ENCODE peak calls at places on chromosome 14, in nine cellular contexts. Z is AG09319, Q is WERI-Rb-1, V is heart left ventricle, X is HL-60, U is transverse colon, I is IMR-90, M is GM20000, R is thoracic aorta. F is an unnamed sample.

GRCh38 chr14:104579507-104579906 is at the start of gene C14orf180:
- DNase-seq in Z (no peak), Q (no peak), V (peak), X (no peak), U (peak), I (no peak), M (no peak), R (no peak), F (no peak)

GRCh38 chr14:95332641-95333040 is 12.9 kb upstream of the CLMN start:
- DNase-seq in Z (no peak), Q (no peak), V (no peak), X (no peak), U (peak), I (no peak), M (no peak), R (no peak), F (no peak)

GRCh38 chr14:64707661-64708060 is 3.4 kb downstream of the PLEKHG3 start:
- DNase-seq in Z (no peak), Q (no peak), V (no peak), X (no peak), U (peak), I (peak), M (no peak), R (no peak), F (no peak)

GRCh38 chr14:101589486-101590015 is 28.3 kb downstream of the DIO3 start:
- DNase-seq in Z (no peak), Q (no peak), V (no peak), X (no peak), U (no peak), I (no peak), M (no peak), R (no peak), F (no peak)

GRCh38 chr14:99065551-99065950 is 206.4 kb downstream of the BCL11B start:
- DNase-seq in Z (no peak), Q (no peak), V (no peak), X (no peak), U (no peak), I (no peak), M (no peak), R (no peak), F (no peak)

GRCh38 chr14:103058209-103059055 is 1.1 kb upstream of the CDC42BPB start:
- DNase-seq in Z (no peak), Q (no peak), V (no peak), X (no peak), U (no peak), I (peak), M (no peak), R (no peak), F (no peak)

GRCh38 chr14:38210587-38211257 is 3.0 kb downstream of the SSTR1 start:
- DNase-seq in Z (no peak), Q (no peak), V (no peak), X (no peak), U (no peak), I (peak), M (no peak), R (no peak), F (no peak)

GRCh38 chr14:51929156-51929555 is 60.2 kb upstream of the RTRAF start:
- DNase-seq in Z (no peak), Q (no peak), V (no peak), X (no peak), U (no peak), I (peak), M (no peak), R (no peak), F (no peak)

GRCh38 chr14:32078030-32078793 is 1.1 kb downstream of the ARHGAP5 start:
- DNase-seq in Z (peak), Q (peak), V (peak), X (no peak), U (peak), I (peak), M (peak), R (no peak), F (no peak)

GRCh38 chr14:96501746-96502620 is at the start of gene PAPOLA:
- DNase-seq in Z (peak), Q (peak), V (peak), X (peak), U (peak), I (peak), M (peak), R (peak), F (peak)
- TF ChIP-seq CTCF in Z (no peak), Q (peak), V (no peak), X (no peak), U (peak), I (peak), M (no peak), R (peak), F (no peak)

DNA sequence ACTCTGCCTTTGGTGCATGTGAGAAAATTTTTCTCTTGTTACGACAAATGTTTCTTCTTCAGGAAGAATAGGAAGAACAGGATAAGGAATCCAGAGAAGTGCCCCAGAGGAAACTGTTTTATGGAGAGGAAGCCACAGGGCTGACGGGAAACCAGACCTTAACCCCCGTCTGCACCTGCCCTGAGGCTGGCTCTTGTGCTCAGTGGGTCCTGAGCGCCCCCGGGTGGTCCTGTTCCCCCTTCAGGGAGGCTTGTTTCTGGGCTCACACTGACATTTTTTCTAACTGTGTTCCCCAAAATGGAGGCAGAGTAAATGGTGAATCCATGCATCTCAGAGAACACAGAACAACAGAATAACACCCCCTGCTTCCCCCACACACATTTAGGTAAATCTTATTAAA is 691.8 kb downstream of the TMEM121 start:
- DNase-seq in Z (no peak), Q (no peak), V (no peak), X (no peak), U (no peak), I (no peak), M (no peak), R (no peak), F (peak)
- TF ChIP-seq CTCF in Z (no peak), Q (no peak), V (no peak), X (no peak), U (no peak), I (no peak), M (no peak), R (no peak), F (no peak)

GRCh38 chr14:48536318-48536717 is 860.9 kb upstream of the MDGA2 start:
- DNase-seq in Z (no peak), Q (peak), V (no peak), X (no peak), U (no peak), I (no peak), M (no peak), R (no peak), F (no peak)
- TF ChIP-seq CTCF in Z (no peak), Q (peak), V (peak), X (no peak), U (no peak), I (no peak), M (no peak), R (no peak), F (no peak)

GRCh38 chr14:34365309-34365915 is 96.6 kb downstream of the SPTSSA start:
- DNase-seq in Z (no peak), Q (no peak), V (no peak), X (no peak), U (no peak), I (peak), M (no peak), R (no peak), F (no peak)
- TF ChIP-seq CTCF in Z (peak), Q (peak), V (no peak), X (no peak), U (peak), I (peak), M (no peak), R (peak), F (no peak)

GRCh38 chr14:77337880-77338279 is 17.0 kb downstream of the GSTZ1 start:
- DNase-seq in Z (no peak), Q (no peak), V (no peak), X (no peak), U (no peak), I (no peak), M (no peak), R (no peak), F (no peak)
- TF ChIP-seq CTCF in Z (no peak), Q (no peak), V (no peak), X (no peak), U (no peak), I (no peak), M (no peak), R (no peak), F (no peak)

GRCh38 chr14:30991408-30991807 is 34.0 kb upstream of the AP4S1 start:
- DNase-seq in Z (no peak), Q (no peak), V (no peak), X (no peak), U (no peak), I (no peak), M (no peak), R (no peak), F (no peak)
- TF ChIP-seq CTCF in Z (no peak), Q (no peak), V (no peak), X (no peak), U (no peak), I (no peak), M (no peak), R (no peak), F (no peak)

DNA sequence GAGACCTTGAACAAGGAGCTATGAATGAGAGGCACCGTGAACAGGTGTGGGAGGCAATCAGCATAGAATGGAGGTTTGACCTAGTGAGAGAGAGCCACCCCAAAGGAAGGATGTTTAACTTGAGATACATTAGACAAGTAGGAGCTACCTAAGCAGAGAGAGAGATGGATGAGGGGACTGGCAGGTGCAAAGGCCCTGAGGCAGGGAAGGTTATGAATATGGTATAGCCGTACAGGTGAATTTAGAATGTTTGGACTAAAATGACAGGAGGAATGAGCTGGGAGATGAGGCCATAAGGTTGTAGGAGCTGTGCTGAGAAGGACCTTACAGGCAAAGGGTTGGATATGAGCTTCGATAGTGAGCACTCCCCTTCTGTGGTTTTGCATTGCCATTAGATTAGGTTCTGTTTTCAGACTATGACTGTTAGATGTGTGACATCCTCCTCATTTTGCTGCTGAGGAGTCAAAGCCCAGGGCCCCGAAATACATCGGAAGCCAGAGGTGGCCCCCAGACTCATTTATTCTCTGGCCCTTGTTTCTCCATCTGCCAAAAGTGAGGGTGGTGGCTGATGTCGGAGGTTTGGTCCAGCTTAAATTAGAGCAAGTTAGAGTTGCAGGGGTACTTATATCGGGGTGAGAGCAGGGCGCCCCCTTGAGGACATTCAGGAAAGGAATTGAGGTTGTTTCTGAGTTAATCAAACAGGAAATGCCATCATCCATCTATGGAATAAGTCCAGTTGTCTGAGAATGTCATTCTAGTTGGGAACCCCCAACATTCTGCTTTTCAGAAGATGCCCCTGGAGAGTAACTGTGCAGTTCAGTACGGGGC is 29.4 kb downstream of the SLC24A4 start:
- DNase-seq in Z (no peak), Q (peak), V (no peak), X (peak), U (no peak), I (no peak), M (peak), R (no peak), F (peak)
- TF ChIP-seq CTCF in Z (peak), Q (peak), V (peak), X (peak), U (peak), I (peak), M (peak), R (no peak), F (peak)

F was measured in activated CD8-positive, alpha-beta T cell treated with anti-CD3 and anti-CD28 coated beads for 36 hours.